ENCODE peak calls at places on chromosomes 7 and 10, in ten cellular contexts. O is Calu3; J is fibroblast of the conjunctiva; I is T-cell; E is GM12865; L is lower lobe of right lung; D is NT2/D1; V is central memory CD4-positive, alpha-beta T cell; P is HTR-8/SVneo; H is PC-9. U is an unnamed sample.
A peak's percentile ranks its signal among the peaks of the same experiment; 100 is the strongest.

GRCh38 chr7:122306320-122307227 is 2.0 kb upstream of the FEZF1 start:
- DNase-seq in O (no peak), L (no peak), I (no peak), J (no peak), V (no peak), H (no peak), D (no peak), E (no peak), P (no peak), U (no peak)

GRCh38 chr10:103566536-103566935 is 73.0 kb downstream of the NEURL1 start:
- DNase-seq in P (no peak), H (no peak), J (no peak), D (no peak), L (no peak), V (no peak), E (no peak), O (no peak), I (no peak), U (no peak)

GRCh38 chr7:104625956-104626355 is 297.6 kb downstream of the LHFPL3 start:
- DNase-seq in E (no peak), O (no peak), P (no peak), D (no peak), I (no peak), H (no peak), J (no peak), L (no peak), V (no peak), U (no peak)

GRCh38 chr7:49883933-49884332 is 110.5 kb downstream of the VWC2 start:
- DNase-seq in L (no peak), O (no peak), H (no peak), P (no peak), E (no peak), V (no peak), J (no peak), I (no peak), D (no peak), U (no peak)

GRCh38 chr7:157689269-157690057 is 352.7 kb downstream of the DNAJB6 start:
- DNase-seq in H (no peak), L (no peak), V (no peak), O (no peak), D (no peak), E (no peak), I (no peak), J (no peak), P (no peak), U (no peak)

GRCh38 chr7:137965942-137966624 is 35.8 kb downstream of the CREB3L2 start:
- DNase-seq in D (no peak), H (no peak), E (no peak), P (no peak), O (no peak), I (no peak), V (no peak), J (no peak), L (no peak), U (no peak)

GRCh38 chr10:124225468-124226270 is 132.3 kb upstream of the CHST15 start:
- DNase-seq in I (peak; percentile 43), P (no peak), L (no peak), V (peak; percentile 45), J (no peak), D (no peak), E (peak; percentile 67), H (no peak), O (no peak), U (peak; percentile 89)

GRCh38 chr7:50682573-50682972 is 100.1 kb downstream of the GRB10 start:
- DNase-seq in L (no peak), J (no peak), O (no peak), H (no peak), E (no peak), D (no peak), V (no peak), I (no peak), P (no peak), U (no peak)

GRCh38 chr7:158963780-158964222 is 107.4 kb downstream of the DYNC2I1 start:
- DNase-seq in P (no peak), L (no peak), J (no peak), O (no peak), I (no peak), E (no peak), D (no peak), V (no peak), H (no peak), U (no peak)

GRCh38 chr10:78333362-78334143 is 299.9 kb downstream of the RPS24 start:
- DNase-seq in P (no peak), H (no peak), E (no peak), V (no peak), J (no peak), D (no peak), L (no peak), I (no peak), O (no peak), U (no peak)

GRCh38 chr10:24821986-24822385 is 98.3 kb upstream of the ARHGAP21 start:
- DNase-seq in V (no peak), D (no peak), L (no peak), J (no peak), E (no peak), O (peak; percentile 39), I (no peak), P (peak; percentile 46), H (peak; percentile 43), U (no peak)

GRCh38 chr7:40551685-40552576 is 417.1 kb downstream of the SUGCT start:
- DNase-seq in V (no peak), E (peak; percentile 34), I (no peak), O (no peak), J (no peak), L (peak; percentile 61), P (peak; percentile 14), D (no peak), H (no peak), U (no peak)

GRCh38 chr10:6843477-6843876 is 263.4 kb upstream of the PRKCQ start:
- DNase-seq in E (peak; percentile 51), I (no peak), L (no peak), D (no peak), J (no peak), V (no peak), P (no peak), O (no peak), H (no peak), U (peak; percentile 28)

GRCh38 chr10:66983482-66983818 is 57.6 kb downstream of the LRRTM3 start:
- DNase-seq in J (no peak), H (no peak), P (no peak), L (no peak), V (no peak), D (no peak), O (peak; percentile 4), E (no peak), I (no peak), U (no peak)

GRCh38 chr10:100359030-100359432 is 12.0 kb downstream of the SCD start:
- DNase-seq in O (no peak), I (no peak), D (no peak), V (no peak), J (no peak), H (no peak), L (no peak), E (no peak), P (no peak), U (no peak)

GRCh38 chr10:64458341-64458740 is 937.1 kb downstream of the REEP3 start:
- DNase-seq in I (no peak), V (no peak), H (no peak), J (no peak), L (no peak), D (no peak), P (no peak), E (no peak), O (no peak), U (no peak)

GRCh38 chr7:47968852-47969774 is 10.3 kb downstream of the HUS1 start:
- DNase-seq in V (peak; percentile 15), E (peak; percentile 74), L (peak; percentile 66), J (peak; percentile 46), P (peak; percentile 80), O (peak; percentile 86), H (peak; percentile 66), D (peak; percentile 88), I (peak; percentile 36), U (peak; percentile 86)

GRCh38 chr7:131900785-131901287 is 344.4 kb upstream of the PODXL start:
- DNase-seq in P (no peak), E (no peak), V (no peak), J (no peak), D (no peak), H (no peak), O (no peak), L (no peak), I (no peak), U (no peak)

GRCh38 chr7:94368371-94368791 is 26.3 kb upstream of the COL1A2 start:
- DNase-seq in J (peak; percentile 97), L (no peak), O (no peak), D (no peak), E (no peak), V (no peak), H (no peak), P (no peak), I (no peak), U (no peak)

GRCh38 chr10:119807960-119808697 is 64.5 kb downstream of the MCMBP start:
- DNase-seq in D (no peak), P (no peak), E (peak; percentile 61), J (no peak), L (no peak), H (no peak), I (no peak), V (no peak), O (no peak), U (peak; percentile 63)

GRCh38 chr10:117360994-117361667 is 14.1 kb downstream of the PDZD8 start:
- DNase-seq in V (no peak), I (no peak), H (no peak), O (no peak), P (no peak), D (no peak), E (no peak), L (no peak), J (no peak), U (no peak)

GRCh38 chr7:128831994-128832879 is 2.0 kb downstream of the FLNC start:
- DNase-seq in V (no peak), D (peak; percentile 81), O (no peak), I (no peak), E (no peak), P (no peak), L (no peak), J (no peak), H (no peak), U (no peak)

GRCh38 chr10:89207801-89208551 is 859 bp upstream of the CH25H start:
- DNase-seq in J (no peak), V (peak; percentile 6), O (peak; percentile 2), D (no peak), P (peak; percentile 14), E (peak; percentile 5), I (peak; percentile 3), H (peak; percentile 17), L (peak; percentile 73), U (no peak)

GRCh38 chr7:18020138-18020715 is 7.4 kb downstream of the PRPS1L1 start:
- DNase-seq in I (no peak), E (no peak), D (no peak), O (peak; percentile 52), J (no peak), V (no peak), H (no peak), L (no peak), P (no peak), U (no peak)

GRCh38 chr7:99679032-99679399 is 780 bp downstream of the CYP3A5 start:
- DNase-seq in D (no peak), H (peak; percentile 49), J (no peak), P (peak; percentile 17), V (no peak), L (no peak), O (peak; percentile 65), E (no peak), I (no peak), U (no peak)

GRCh38 chr10:79374312-79375191 is 27.3 kb downstream of the PPIF start:
- DNase-seq in H (peak; percentile 87), O (peak; percentile 91), P (peak; percentile 87), L (peak; percentile 87), E (peak; percentile 66), D (peak; percentile 35), I (peak; percentile 65), V (peak; percentile 58), J (peak; percentile 58), U (peak; percentile 61)

GRCh38 chr7:7829667-7830066 is 111.3 kb upstream of the RPA3 start:
- DNase-seq in V (no peak), H (no peak), J (no peak), P (no peak), I (no peak), L (no peak), E (no peak), O (no peak), D (no peak), U (no peak)

GRCh38 chr10:62376064-62377025 is 2.2 kb downstream of the ZNF365 start:
- DNase-seq in J (no peak), I (no peak), P (no peak), D (no peak), H (no peak), V (no peak), E (no peak), O (no peak), L (no peak), U (no peak)

U was measured in NAMALWA.